ENCODE peak calls at places on chromosomes 11 and 22, in seven cellular contexts. A, I, E, H, L, G and U are unnamed samples.

GRCh38 chr11:46679252-46680163 is 20.9 kb downstream of the ARHGAP1 start:
- DNase-seq in E (peak), A (no peak), I (no peak), H (no peak), L (no peak), G (no peak), U (no peak)

GRCh38 chr22:45240137-45240809 is 421 bp downstream of the KIAA0930 start:
- DNase-seq in G (peak), L (peak), H (no peak), A (no peak), I (peak), E (peak), U (no peak)

GRCh38 chr11:133902506-133902905 is 54.3 kb downstream of the IGSF9B start:
- DNase-seq in I (no peak), E (peak), A (no peak), G (no peak), L (no peak), H (no peak), U (no peak)

GRCh38 chr22:39545310-39546063 is 12.9 kb upstream of the RPS19BP1 start:
- DNase-seq in A (no peak), L (peak), I (peak), H (no peak), G (peak), E (no peak), U (peak)

GRCh38 chr11:67238894-67239794 is 27.1 kb upstream of the GRK2 start:
- DNase-seq in L (no peak), A (no peak), I (peak), G (peak), H (peak), E (no peak), U (no peak)

GRCh38 chr11:16912607-16913006 is 101.6 kb downstream of the PLEKHA7 start:
- DNase-seq in A (no peak), G (no peak), H (peak), E (no peak), L (peak), I (no peak), U (no peak)

GRCh38 chr22:35728639-35729308 is 11.1 kb downstream of the APOL5 start:
- DNase-seq in I (no peak), G (no peak), A (no peak), E (no peak), H (peak), L (peak), U (no peak)

GRCh38 chr22:43994006-43994405 is 30.1 kb upstream of the PARVB start:
- DNase-seq in I (no peak), G (no peak), E (peak), L (no peak), A (no peak), H (no peak), U (no peak)

GRCh38 chr11:27234961-27235360 is 128.1 kb downstream of the CCDC34 start:
- DNase-seq in L (peak), G (no peak), H (no peak), A (no peak), E (no peak), I (no peak), U (no peak)

GRCh38 chr22:31935961-31936635 is 8.2 kb upstream of the YWHAH start:
- DNase-seq in I (no peak), E (peak), G (peak), H (no peak), L (no peak), A (no peak), U (no peak)

GRCh38 chr22:20783844-20784723 is 10.2 kb downstream of the SERPIND1 start:
- DNase-seq in G (peak), E (no peak), L (peak), I (peak), H (peak), A (peak), U (peak)

GRCh38 chr11:115452245-115452644 is 52.0 kb downstream of the CADM1 start:
- DNase-seq in A (peak), I (peak), L (peak), E (no peak), G (no peak), H (no peak), U (no peak)

GRCh38 chr11:37504066-37504611 is 906.1 kb upstream of the RAG2 start:
- DNase-seq in I (peak), G (peak), H (peak), L (no peak), A (no peak), E (no peak), U (peak)

GRCh38 chr22:29442976-29443375 is 4.6 kb downstream of the RFPL1 start:
- DNase-seq in L (no peak), I (no peak), G (no peak), H (no peak), E (no peak), A (no peak), U (peak)

GRCh38 chr11:130449996-130450419 is 1.6 kb downstream of the ADAMTS15 start:
- DNase-seq in L (peak), A (no peak), E (no peak), G (peak), H (no peak), I (peak), U (peak)

GRCh38 chr11:107011977-107012376 is 6.3 kb downstream of the GUCY1A2 start:
- DNase-seq in I (peak), A (no peak), G (no peak), H (peak), L (no peak), E (no peak), U (peak)

GRCh38 chr22:25062378-25063095 is 110.0 kb downstream of the KIAA1671 start:
- DNase-seq in L (no peak), I (no peak), H (no peak), E (peak), A (no peak), G (no peak), U (no peak)

GRCh38 chr22:30305519-30305905 is 16.2 kb upstream of the CASTOR1 start:
- DNase-seq in A (no peak), G (no peak), L (peak), I (peak), H (no peak), E (peak), U (peak)

GRCh38 chr11:7028141-7028540 is 7.9 kb downstream of the NLRP14 start:
- DNase-seq in L (no peak), G (no peak), A (no peak), E (no peak), H (no peak), I (no peak), U (no peak)

GRCh38 chr11:22809893-22810292 is 19.7 kb downstream of the SVIP start:
- DNase-seq in A (no peak), E (no peak), H (no peak), I (no peak), L (no peak), G (no peak), U (no peak)

GRCh38 chr11:65650547-65651338 is 12.0 kb downstream of the RELA start:
- DNase-seq in A (no peak), H (no peak), E (peak), I (no peak), G (no peak), L (peak), U (no peak)

GRCh38 chr11:64890084-64890944 is 11.9 kb upstream of the EHD1 start:
- DNase-seq in G (no peak), H (no peak), A (no peak), E (no peak), L (peak), I (no peak), U (no peak)

GRCh38 chr11:72239849-72240460 is 4.0 kb downstream of the PHOX2A start:
- DNase-seq in L (peak), I (peak), G (peak), E (peak), A (no peak), H (peak), U (peak)

GRCh38 chr22:32644252-32645100 is 157.0 kb upstream of the TIMP3 start:
- DNase-seq in I (peak), E (peak), H (no peak), G (no peak), L (peak), A (peak), U (peak)

GRCh38 chr22:46025225-46025972 is 48.4 kb upstream of the WNT7B start:
- DNase-seq in I (no peak), E (peak), G (no peak), H (no peak), L (no peak), A (no peak), U (no peak)

DNA sequence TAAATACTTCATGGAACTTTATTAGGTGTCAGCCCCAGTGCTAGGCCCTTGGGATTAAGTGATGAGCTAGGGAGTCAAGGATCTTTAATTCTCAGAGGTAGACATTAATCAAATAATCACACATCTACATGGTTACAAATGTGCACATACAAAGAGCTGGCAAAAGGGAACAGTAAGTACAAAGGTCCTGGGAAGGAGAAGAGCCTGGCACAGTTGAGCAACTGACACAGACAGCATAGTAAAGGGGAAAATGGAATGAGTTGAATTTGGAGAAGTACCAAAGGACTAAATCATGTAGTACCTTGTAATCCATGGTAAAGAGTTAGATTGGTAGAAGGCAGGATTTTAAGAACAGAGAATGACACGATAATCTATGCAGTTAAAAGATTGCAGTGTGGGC is 116.3 kb downstream of the APIP start:
- DNase-seq in E (no peak), H (no peak), G (no peak), A (no peak), I (no peak), L (no peak), U (no peak)
- H3K4me3 ChIP-seq in E (no peak), H (no peak), G (no peak), A (no peak), I (no peak), L (no peak), U (no peak)

GRCh38 chr11:44784784-44785183 is 58.0 kb downstream of the TSPAN18 start:
- DNase-seq in A (no peak), L (no peak), H (no peak), I (no peak), E (no peak), G (no peak), U (no peak)

GRCh38 chr11:44787981-44788380 is 61.2 kb downstream of the TSPAN18 start:
- DNase-seq in H (no peak), E (peak), G (no peak), L (no peak), I (no peak), A (no peak), U (no peak)

GRCh38 chr11:44787070-44787469 is 60.3 kb downstream of the TSPAN18 start:
- DNase-seq in A (no peak), I (no peak), E (no peak), L (no peak), G (no peak), H (no peak), U (no peak)

GRCh38 chr11:44784438-44784760 is 57.6 kb downstream of the TSPAN18 start:
- DNase-seq in G (no peak), H (no peak), I (no peak), A (no peak), L (no peak), E (no peak), U (no peak)

GRCh38 chr11:44785856-44786606 is 59.3 kb downstream of the TSPAN18 start:
- DNase-seq in G (peak), H (peak), L (no peak), I (no peak), E (peak), A (no peak), U (no peak)
- TF ChIP-seq CTCF in G (peak), H (peak), L (no peak), I (peak), E (no peak), A (no peak), U (peak)

GRCh38 chr11:121762820-121763219 is 310.1 kb upstream of the SORL1-AS1 start:
- DNase-seq in G (peak), L (no peak), I (no peak), H (peak), E (no peak), A (no peak), U (peak)
- H3K4me3 ChIP-seq in G (no peak), L (no peak), I (no peak), H (no peak), E (no peak), A (no peak), U (no peak)

DNA sequence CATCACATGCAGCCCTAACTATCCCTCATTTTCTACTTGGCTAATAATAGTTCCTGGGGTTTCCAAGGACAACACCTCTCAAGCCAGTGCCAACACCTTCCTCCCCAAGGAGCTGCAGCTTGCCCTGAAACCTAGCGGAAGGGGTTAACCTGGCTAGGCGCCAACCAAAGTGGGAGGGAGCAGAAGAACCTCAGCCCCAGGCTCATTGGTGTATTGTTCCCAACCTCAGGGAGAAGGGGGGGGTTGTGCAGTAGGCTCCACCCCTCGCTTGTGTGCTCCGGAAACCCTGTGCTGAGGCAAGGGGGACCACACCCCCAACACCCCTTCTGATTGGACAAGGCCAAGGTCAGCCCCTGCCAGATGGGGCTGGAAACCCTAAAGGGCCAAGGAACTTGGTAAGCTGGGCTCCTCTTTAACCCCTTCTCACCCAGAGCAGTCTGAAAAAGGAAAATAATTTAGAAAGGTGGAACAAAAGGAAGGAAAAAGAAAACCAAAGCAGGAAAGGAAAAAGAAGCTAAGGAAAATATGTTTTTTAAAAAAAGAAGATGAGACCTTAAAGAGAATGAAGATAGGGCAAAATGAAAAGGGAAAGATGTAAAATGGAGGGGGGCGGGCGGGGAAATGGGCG is 2.5 kb downstream of the MTA2 start:
- DNase-seq in I (peak), L (peak), A (peak), E (peak), G (peak), H (peak), U (peak)
- TF ChIP-seq CTCF in I (no peak), L (no peak), A (no peak), E (no peak), G (no peak), H (no peak), U (no peak)

GRCh38 chr11:62546244-62546936 is at the start of gene AHNAK:
- DNase-seq in I (peak), G (peak), A (no peak), E (peak), H (peak), L (peak), U (peak)

GRCh38 chr11:62545437-62546243 is 966 bp downstream of the AHNAK start:
- DNase-seq in G (peak), L (peak), E (peak), I (peak), H (peak), A (peak), U (peak)

GRCh38 chr11:62543680-62544444 is 2.7 kb downstream of the AHNAK start:
- DNase-seq in E (no peak), I (no peak), H (peak), L (peak), G (no peak), A (no peak), U (no peak)

GRCh38 chr11:62542750-62543567 is 3.6 kb downstream of the AHNAK start:
- DNase-seq in I (peak), H (peak), A (no peak), E (peak), L (peak), G (peak), U (peak)

GRCh38 chr11:62544521-62545436 is 1.8 kb downstream of the AHNAK start:
- DNase-seq in E (no peak), I (no peak), A (no peak), L (peak), H (peak), G (peak), U (no peak)
- H3K4me3 ChIP-seq in E (peak), I (peak), A (peak), L (peak), H (peak), G (peak), U (peak)

DNA sequence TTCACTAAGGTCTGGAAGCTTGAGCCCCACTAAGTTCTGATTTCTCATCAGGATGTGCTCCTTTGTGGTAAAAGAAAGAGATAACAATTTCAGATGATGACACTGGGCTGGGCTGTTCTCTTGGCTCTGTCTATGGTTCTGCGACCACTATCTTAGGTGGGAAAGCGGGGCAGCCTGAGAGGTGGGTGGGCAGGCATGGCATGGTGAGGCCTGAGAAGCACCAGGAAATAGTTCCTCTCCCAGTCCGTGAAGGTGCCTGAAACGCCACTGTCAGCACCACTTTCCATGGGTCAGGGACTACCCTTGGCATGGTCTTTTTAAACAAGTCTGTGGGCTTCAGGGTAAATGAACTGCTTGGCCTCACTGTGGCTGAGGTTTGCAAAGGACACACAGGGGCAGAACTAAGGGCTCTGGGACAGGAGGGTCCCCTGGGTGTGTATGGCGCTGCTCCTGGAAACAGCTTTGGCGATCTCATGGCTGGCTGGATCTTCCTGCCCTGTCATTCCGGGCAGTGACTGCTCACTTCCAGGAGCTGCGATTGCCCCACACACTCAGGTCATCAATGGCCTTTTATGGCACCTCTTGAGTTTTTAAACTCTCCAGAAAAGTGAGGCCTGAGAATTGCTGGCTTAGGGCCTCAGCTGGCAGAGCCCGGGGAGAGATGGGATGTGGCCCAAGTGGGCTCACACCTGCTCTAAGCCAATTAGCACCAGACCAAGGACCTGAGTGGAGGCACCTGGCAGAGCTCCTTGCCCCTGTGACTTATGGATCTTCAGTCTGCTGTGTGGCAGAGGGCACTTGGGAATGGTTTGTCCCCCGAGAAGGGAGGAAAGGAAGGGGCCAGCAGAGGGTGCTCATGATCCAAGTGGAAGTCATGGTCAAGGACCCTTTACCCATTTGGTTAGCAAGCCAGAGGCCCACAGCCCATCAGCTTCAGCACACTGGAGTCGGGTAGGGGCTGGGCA is 55.6 kb upstream of the LYVE1 start:
- DNase-seq in A (peak), G (no peak), L (no peak), E (peak), I (peak), H (peak), U (peak)
- TF ChIP-seq CTCF in A (peak), G (peak), L (peak), E (peak), I (peak), H (peak), U (peak)

GRCh38 chr11:30740071-30740470 is 153.9 kb upstream of the MPPED2 start:
- DNase-seq in G (no peak), I (no peak), E (no peak), L (no peak), H (no peak), A (no peak), U (no peak)

GRCh38 chr11:30735946-30736345 is 149.8 kb upstream of the MPPED2 start:
- DNase-seq in H (no peak), L (no peak), G (peak), I (no peak), A (no peak), E (no peak), U (no peak)

DNA sequence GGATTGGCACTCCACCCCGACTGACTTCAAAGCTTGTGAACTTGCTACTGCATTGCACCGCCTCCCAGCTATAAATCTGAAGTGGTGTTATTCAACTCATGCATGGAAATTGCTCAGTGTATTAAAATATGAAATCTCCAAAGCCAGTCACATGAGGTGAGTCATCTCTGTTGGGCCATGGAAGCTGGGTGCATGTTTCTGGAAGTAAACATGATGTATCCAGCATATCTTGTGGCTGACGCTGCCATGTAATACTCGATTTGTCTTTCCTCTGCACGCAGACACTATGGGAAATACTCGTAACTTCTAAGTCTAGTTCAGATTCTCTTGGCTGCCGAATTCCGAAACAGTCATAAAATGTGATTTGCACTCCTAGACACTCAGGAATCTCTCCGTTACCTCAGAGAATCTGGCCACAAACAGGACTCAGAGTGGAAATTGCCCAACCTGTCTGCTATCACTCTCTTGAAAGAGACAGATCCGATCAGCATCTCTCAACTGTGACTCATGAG is 154.9 kb upstream of the MPPED2 start:
- DNase-seq in E (no peak), H (no peak), L (no peak), G (no peak), A (peak), I (peak), U (peak)
- H3K4me3 ChIP-seq in E (no peak), H (no peak), L (no peak), G (no peak), A (no peak), I (no peak), U (no peak)

GRCh38 chr11:118522571-118523072 is 4.7 kb upstream of the TTC36 start:
- DNase-seq in L (no peak), I (peak), G (peak), H (peak), A (peak), E (no peak), U (peak)
- TF ChIP-seq CTCF in L (no peak), I (peak), G (peak), H (peak), A (peak), E (no peak), U (peak)